ENCODE peak calls at places on chromosomes 11 and 22, in seven cellular contexts. L is NCI-H510A treated with DMSO at 0.1 percent for 48 hours; S is stimulated activated CD4-positive, alpha-beta T cell treated with anti-CD3 and anti-CD28 coated beads, Interleukin-12 subunit alpha, Interleukin-12 subunit beta, amount 100 ng/mL, for 4 hours; B is nephron progenitor cell; Y is Ammon's horn; C is kidney tubule cell; N is NCI-H2107. P is an unnamed sample.

GRCh38 chr11:66106786-66107599 is 36.9 kb downstream of the PACS1 start:
- DNase-seq in C (peak), N (no peak), B (no peak), L (peak), Y (no peak), S (no peak), P (no peak)

GRCh38 chr11:122601131-122602125 is 54.1 kb upstream of the UBASH3B start:
- DNase-seq in C (no peak), Y (no peak), S (no peak), B (no peak), L (no peak), N (no peak), P (no peak)

GRCh38 chr22:50505776-50506610 is 1.5 kb downstream of the LMF2 start:
- DNase-seq in N (no peak), L (no peak), B (no peak), Y (no peak), S (no peak), C (no peak), P (peak)

GRCh38 chr11:21866781-21867180 is 326.1 kb upstream of the ANO5 start:
- DNase-seq in C (no peak), Y (no peak), N (no peak), S (no peak), L (no peak), B (no peak), P (no peak)

GRCh38 chr22:46069518-46070214 is 80.7 kb upstream of the PPARA start:
- DNase-seq in B (no peak), C (peak), Y (peak), N (peak), S (peak), L (peak), P (peak)

GRCh38 chr11:31822604-31823371 is 11.7 kb upstream of the PAX6 start:
- DNase-seq in L (no peak), Y (no peak), C (no peak), B (no peak), S (no peak), N (no peak), P (no peak)

GRCh38 chr11:127789887-127790286 is 789.3 kb upstream of the KIRREL3 start:
- DNase-seq in Y (no peak), L (peak), B (peak), C (peak), S (no peak), N (no peak), P (no peak)

GRCh38 chr22:47552024-47552423 is 789.6 kb downstream of the TBC1D22A start:
- DNase-seq in S (no peak), C (no peak), L (no peak), N (no peak), Y (no peak), B (no peak), P (no peak)

GRCh38 chr22:26547426-26547825 is 35.2 kb upstream of the TFIP11 start:
- DNase-seq in L (no peak), S (peak), Y (no peak), B (no peak), N (no peak), C (no peak), P (no peak)

GRCh38 chr22:36245805-36246356 is 6.6 kb upstream of the APOL2 start:
- DNase-seq in L (no peak), B (no peak), N (no peak), C (no peak), S (no peak), Y (no peak), P (no peak)

P was measured in RWPE2.